ENCODE peak calls at places on chromosome 10, in ten cellular contexts. C is HuH-7.5; K is T-helper 17 cell; S is A673; I is GM12865; J is tibial artery; Y is hypothalamus; X is Daoy; O is stimulated activated CD8-positive, alpha-beta memory T cell treated with anti-CD3 and anti-CD28 coated beads, Interleukin-12 subunit alpha, Interleukin-12 subunit beta, amount 100 ng/mL, for 4 hours; F is stimulated activated CD4-positive, alpha-beta T cell treated with anti-CD3 and anti-CD28 coated beads, Interleukin-2, amount 100 ng/mL, for 48 hours. H is an unnamed sample.

GRCh38 chr10:122854648-122855047 is 9.0 kb upstream of the CUZD1 start:
- DNase-seq in I (no peak), Y (no peak), C (no peak), O (no peak), F (no peak), J (no peak), S (no peak), X (peak; percentile 78), K (no peak), H (no peak)

GRCh38 chr10:58178811-58179210 is 88.9 kb downstream of the IPMK start:
- DNase-seq in X (peak; percentile 8), O (no peak), C (no peak), I (no peak), S (no peak), J (no peak), K (no peak), F (no peak), Y (no peak), H (no peak)

GRCh38 chr10:46220187-46220586 is 66.6 kb upstream of the ANTXRL start:
- DNase-seq in O (no peak), X (no peak), C (no peak), F (no peak), I (no peak), Y (no peak), S (no peak), J (no peak), K (no peak), H (no peak)

GRCh38 chr10:56507033-56507432 is 146.0 kb upstream of the ZWINT start:
- DNase-seq in S (no peak), I (peak; percentile 31), Y (no peak), F (no peak), C (no peak), O (no peak), X (no peak), J (no peak), K (no peak), H (no peak)

GRCh38 chr10:114304566-114305421 is 65.7 kb downstream of the VWA2 start:
- DNase-seq in X (peak; percentile 53), K (peak; percentile 30), F (peak; percentile 58), S (peak; percentile 51), Y (peak; percentile 13), I (peak; percentile 67), J (no peak), O (peak; percentile 22), C (peak; percentile 53), H (peak; percentile 48)

GRCh38 chr10:33336606-33337334 is 2.3 kb upstream of the NRP1 start:
- DNase-seq in S (no peak), I (no peak), X (peak; percentile 52), O (no peak), K (no peak), Y (peak; percentile 26), C (peak; percentile 68), J (peak; percentile 42), F (no peak), H (no peak)

GRCh38 chr10:46530249-46531186 is 25.9 kb downstream of the GPRIN2 start:
- DNase-seq in C (no peak), I (no peak), X (peak; percentile 93), S (no peak), O (no peak), F (no peak), Y (no peak), K (no peak), J (no peak), H (no peak)

GRCh38 chr10:48634198-48634983 is 29.5 kb upstream of the ARHGAP22 start:
- DNase-seq in S (peak; percentile 57), X (peak; percentile 86), Y (peak; percentile 39), K (no peak), I (peak; percentile 81), O (peak; percentile 29), J (peak; percentile 78), C (no peak), F (peak; percentile 37), H (no peak)

GRCh38 chr10:98444314-98445006 is 2.3 kb downstream of the HPS1 start:
- DNase-seq in Y (no peak), O (no peak), S (no peak), I (peak; percentile 30), F (no peak), X (no peak), J (no peak), C (no peak), K (no peak), H (no peak)

GRCh38 chr10:129624526-129624925 is 157.5 kb downstream of the MGMT start:
- DNase-seq in X (no peak), Y (no peak), K (no peak), O (no peak), C (no peak), J (no peak), F (no peak), I (no peak), S (no peak), H (no peak)

GRCh38 chr10:73095479-73096021 is 1.1 kb downstream of the P4HA1 start:
- DNase-seq in X (peak; percentile 53), S (peak; percentile 64), I (peak; percentile 71), J (peak; percentile 59), C (peak; percentile 20), F (peak; percentile 13), Y (peak; percentile 11), O (peak; percentile 10), K (peak; percentile 29), H (no peak)

GRCh38 chr10:44402465-44403205 is 17.7 kb upstream of the CXCL12 start:
- DNase-seq in Y (no peak), X (no peak), J (no peak), F (no peak), C (no peak), I (no peak), S (no peak), O (no peak), K (no peak), H (no peak)

GRCh38 chr10:67452892-67453291 is 243.1 kb downstream of the CTNNA3 start:
- DNase-seq in O (no peak), Y (no peak), K (no peak), F (no peak), X (no peak), C (no peak), S (no peak), I (no peak), J (no peak), H (no peak)

GRCh38 chr10:121057291-121057690 is 206.1 kb downstream of the WDR11 start:
- DNase-seq in J (no peak), F (no peak), Y (no peak), S (no peak), I (no peak), K (no peak), C (no peak), X (no peak), O (no peak), H (no peak)

GRCh38 chr10:60521974-60522405 is 132.3 kb upstream of the ANK3 start:
- DNase-seq in K (no peak), F (no peak), C (no peak), X (peak; percentile 88), S (peak; percentile 96), Y (no peak), I (no peak), O (no peak), J (no peak), H (no peak)

GRCh38 chr10:109957092-109957797 is 33.9 kb upstream of the XPNPEP1 start:
- DNase-seq in O (no peak), K (no peak), Y (no peak), F (no peak), S (no peak), I (peak; percentile 93), J (no peak), X (no peak), C (no peak), H (no peak)

GRCh38 chr10:49398000-49398861 is 2.3 kb upstream of the DRGX start:
- DNase-seq in Y (peak; percentile 17), S (peak; percentile 31), F (peak; percentile 57), C (peak; percentile 29), J (peak; percentile 33), X (peak; percentile 37), O (peak; percentile 30), I (peak; percentile 15), K (peak; percentile 47), H (peak; percentile 17)

GRCh38 chr10:110225756-110226554 is 18.6 kb downstream of the MXI1 start:
- DNase-seq in O (peak; percentile 79), Y (peak; percentile 91), I (peak; percentile 94), F (peak; percentile 84), K (peak; percentile 80), J (peak; percentile 89), X (peak; percentile 92), S (peak; percentile 97), C (peak; percentile 81), H (peak; percentile 85)

GRCh38 chr10:66058594-66058993 is 867.2 kb upstream of the LRRTM3 start:
- DNase-seq in S (no peak), O (no peak), J (no peak), I (no peak), K (no peak), X (no peak), F (no peak), C (no peak), Y (no peak), H (no peak)